ENCODE peak calls at places on chromosome 12, in eight cellular contexts. O is stimulated activated naive CD4-positive, alpha-beta T cell; F is GM20000; M is activated naive CD8-positive, alpha-beta T cell treated with anti-CD3 and anti-CD28 coated beads for 36 hours; J is WTC11; D is Caki2; Z is NCI-H1092 treated with DMSO at 0.1 percent for 48 hours; P is H7. I is an unnamed sample.

GRCh38 chr12:88501976-88502938 is 78.0 kb downstream of the KITLG start:
- DNase-seq in O (no peak), J (no peak), F (no peak), D (no peak), M (no peak), Z (no peak), P (no peak), I (no peak)

GRCh38 chr12:65948320-65949008 is 124.2 kb downstream of the HMGA2 start:
- DNase-seq in F (no peak), Z (no peak), J (no peak), M (no peak), D (peak), O (no peak), P (no peak), I (no peak)

GRCh38 chr12:50082644-50083043 is 2.5 kb upstream of the SMARCD1 start:
- DNase-seq in Z (no peak), D (no peak), O (no peak), M (no peak), P (no peak), J (no peak), F (no peak), I (no peak)

GRCh38 chr12:118237908-118238307 is 102.0 kb downstream of the PEBP1 start:
- DNase-seq in M (no peak), O (no peak), Z (no peak), J (no peak), P (no peak), F (no peak), D (no peak), I (no peak)

GRCh38 chr12:3661028-3661427 is 91.9 kb downstream of the CRACR2A start:
- DNase-seq in Z (no peak), P (no peak), J (no peak), D (no peak), M (no peak), O (no peak), F (no peak), I (no peak)

GRCh38 chr12:122872815-122873361 is 23.0 kb downstream of the VPS37B start:
- DNase-seq in F (no peak), M (no peak), Z (peak), P (no peak), O (no peak), J (no peak), D (no peak), I (no peak)

GRCh38 chr12:123118397-123118945 is 32.4 kb downstream of the PITPNM2 start:
- DNase-seq in O (no peak), F (no peak), M (no peak), P (no peak), Z (peak), D (no peak), J (no peak), I (no peak)

GRCh38 chr12:31570880-31571279 is 20.1 kb downstream of the DENND5B start:
- DNase-seq in Z (no peak), F (no peak), D (peak), M (no peak), O (no peak), J (no peak), P (no peak), I (no peak)

GRCh38 chr12:15979096-15980091 is 68.3 kb downstream of the DERA start:
- DNase-seq in D (peak), O (no peak), F (peak), P (peak), Z (no peak), M (no peak), J (peak), I (no peak)

I was measured in effector CD8-positive, alpha-beta T cell.